ENCODE peak calls at places on chromosomes 11 and 22, in five cellular contexts. F is H1, J is neuronal stem cell, Q is IMR-90, X is mesenchymal stem cell. S is an unnamed sample.

GRCh38 chr11:122656073-122656630 is 630 bp downstream of the UBASH3B start:
- DNase-seq in J (peak; percentile 59), X (peak; percentile 76), Q (peak; percentile 66), F (no peak), S (peak; percentile 63)

GRCh38 chr11:135033545-135033944 is 621.5 kb upstream of the B3GAT1 start:
- DNase-seq in X (no peak), Q (no peak), J (peak; percentile 47), F (peak; percentile 54), S (no peak)

GRCh38 chr11:10514713-10515112 is 26.3 kb downstream of the RNF141 start:
- DNase-seq in X (peak; percentile 37), F (no peak), J (no peak), Q (peak; percentile 14), S (no peak)

GRCh38 chr11:119803139-119803538 is 74.1 kb upstream of the NECTIN1 start:
- DNase-seq in X (no peak), J (no peak), F (no peak), Q (no peak), S (no peak)

GRCh38 chr11:72426758-72427157 is 7.6 kb downstream of the CLPB start:
- DNase-seq in X (no peak), J (no peak), Q (no peak), F (no peak), S (no peak)

GRCh38 chr11:14370496-14370895 is 11.5 kb upstream of the RRAS2 start:
- DNase-seq in F (no peak), X (no peak), Q (no peak), J (no peak), S (no peak)

GRCh38 chr11:76246271-76246933 is 40.1 kb upstream of the WNT11 start:
- DNase-seq in X (no peak), F (no peak), Q (no peak), J (no peak), S (no peak)

GRCh38 chr11:57224537-57224936 is 12.5 kb downstream of the APLNR start:
- DNase-seq in Q (peak; percentile 53), F (no peak), J (no peak), X (no peak), S (no peak)

GRCh38 chr11:33157103-33158027 is 3.9 kb downstream of the CSTF3 start:
- DNase-seq in X (no peak), J (no peak), F (no peak), Q (no peak), S (no peak)

GRCh38 chr11:61384271-61385242 is 7.8 kb upstream of the TMEM216 start:
- DNase-seq in F (no peak), J (no peak), X (peak; percentile 30), Q (peak; percentile 42), S (peak; percentile 95)

GRCh38 chr11:28153586-28153985 is 45.4 kb downstream of the METTL15 start:
- DNase-seq in Q (peak; percentile 25), J (no peak), X (no peak), F (no peak), S (peak; percentile 62)

GRCh38 chr11:34239465-34240149 is 118.2 kb downstream of the ABTB2 start:
- DNase-seq in X (no peak), J (no peak), F (no peak), Q (no peak), S (no peak)
- H3K4me2 ChIP-seq in X (no peak overlapping the region), J (no peak overlapping the region), F (no peak overlapping the region), Q (no peak overlapping the region), S (no peak overlapping the region)

DNA sequence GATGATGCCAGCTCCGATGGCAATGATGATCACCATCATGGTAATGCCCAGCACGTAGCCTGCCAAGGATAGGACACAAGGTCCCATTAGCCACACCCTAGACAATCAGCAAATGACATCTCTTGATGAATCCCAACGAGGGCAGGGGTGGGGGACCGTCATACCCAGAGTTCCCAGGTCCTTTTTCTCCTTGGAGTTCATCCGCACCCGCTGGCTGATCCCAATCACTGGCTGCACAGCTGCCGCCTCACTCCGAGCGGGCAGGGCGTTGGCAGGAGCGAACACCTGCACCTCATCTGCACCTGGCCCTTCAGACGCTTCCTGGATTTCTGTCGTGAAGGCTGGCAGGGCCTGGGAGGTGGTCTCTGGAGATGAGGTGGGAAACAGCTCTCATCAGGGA is 3.0 kb downstream of the PIK3IP1 start:
- DNase-seq in F (no peak), J (no peak), Q (no peak), X (no peak), S (peak; percentile 45)
- H3K36me3 ChIP-seq in F (no peaks in the 10 kb centered on the region), J (peaks cover 3% of the 10 kb centered on the region), Q (peaks cover 27% of the 10 kb centered on the region), X (peaks cover 24% of the 10 kb centered on the region), S (no peaks in the 10 kb centered on the region)

GRCh38 chr22:19434829-19435580 is 2.7 kb downstream of the MRPL40 start:
- DNase-seq in Q (no peak), X (no peak), F (no peak), J (no peak), S (no peak)

GRCh38 chr22:19431641-19432091 is at the start of gene HIRA:
- DNase-seq in Q (peak; percentile 66), J (peak; percentile 86), F (no peak), X (peak; percentile 85), S (peak; percentile 84)

GRCh38 chr22:19430890-19431541 is 517 bp downstream of the HIRA start:
- DNase-seq in Q (peak; percentile 19), J (peak; percentile 39), X (peak; percentile 59), F (no peak), S (peak; percentile 27)

GRCh38 chr22:19429950-19430889 is 1.3 kb downstream of the HIRA start:
- DNase-seq in J (no peak), F (no peak), Q (peak; percentile 78), X (peak; percentile 73), S (no peak)

DNA sequence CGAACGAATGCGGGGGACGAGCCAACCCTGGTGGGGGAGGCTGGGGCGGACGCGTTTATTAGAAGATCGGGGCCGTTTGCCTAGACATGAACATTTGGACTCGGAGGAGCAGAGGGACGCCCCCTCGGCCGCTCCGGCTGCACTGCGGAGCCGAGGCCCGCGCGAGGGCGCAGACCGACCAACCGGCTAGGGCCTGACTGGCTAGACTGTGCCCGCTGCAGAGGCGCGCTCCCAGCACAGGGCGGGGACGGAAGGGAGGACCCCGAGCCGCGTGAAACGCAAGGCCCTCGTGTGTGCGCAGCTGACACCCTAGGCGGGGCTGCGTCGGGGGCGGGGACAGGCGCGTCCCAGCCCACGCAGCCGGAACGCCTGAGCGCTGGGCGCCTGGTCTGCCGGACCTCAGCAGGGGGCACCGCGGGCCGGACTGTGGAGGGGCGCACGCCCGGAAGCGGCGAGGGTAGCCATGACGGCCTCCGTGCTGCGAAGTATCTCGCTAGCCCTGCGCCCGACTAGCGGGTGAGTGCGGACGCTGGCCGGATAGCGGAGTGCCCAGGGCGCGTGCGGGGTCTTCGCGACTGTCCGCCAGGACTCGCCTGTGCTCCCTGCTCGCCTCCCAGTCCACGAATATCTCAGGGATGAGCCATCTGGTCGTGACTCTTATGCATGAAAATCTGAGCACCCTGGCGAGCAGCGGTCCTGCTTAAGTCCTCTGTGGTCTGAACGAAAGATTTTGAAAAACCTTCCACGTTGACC is at the start of gene MRPL40:
- DNase-seq in F (no peak), X (peak; percentile 94), Q (peak; percentile 93), J (peak; percentile 81), S (peak; percentile 94)
- H3K14ac ChIP-seq in F (no peak within 1 kb of the TSS), X (peak within 1 kb of the TSS; percentile 58), Q (peak within 1 kb of the TSS; percentile 99), J (peak within 1 kb of the TSS; percentile 39), S (peak within 1 kb of the TSS; percentile 93)

GRCh38 chr11:47565340-47566165 is at the start of gene PTPMT1:
- DNase-seq in X (peak; percentile 74), J (no peak), F (no peak), Q (peak; percentile 61), S (peak; percentile 70)

GRCh38 chr11:47560431-47560830 is 5.0 kb upstream of the PTPMT1 start:
- DNase-seq in J (no peak), X (no peak), F (no peak), Q (peak; percentile 44), S (no peak)

GRCh38 chr11:47569646-47570045 is 4.2 kb downstream of the PTPMT1 start:
- DNase-seq in Q (no peak), F (no peak), J (no peak), X (no peak), S (no peak)

GRCh38 chr11:47566166-47566546 is 757 bp downstream of the PTPMT1 start:
- DNase-seq in F (no peak), X (peak; percentile 25), Q (no peak), J (no peak), S (peak; percentile 55)

DNA sequence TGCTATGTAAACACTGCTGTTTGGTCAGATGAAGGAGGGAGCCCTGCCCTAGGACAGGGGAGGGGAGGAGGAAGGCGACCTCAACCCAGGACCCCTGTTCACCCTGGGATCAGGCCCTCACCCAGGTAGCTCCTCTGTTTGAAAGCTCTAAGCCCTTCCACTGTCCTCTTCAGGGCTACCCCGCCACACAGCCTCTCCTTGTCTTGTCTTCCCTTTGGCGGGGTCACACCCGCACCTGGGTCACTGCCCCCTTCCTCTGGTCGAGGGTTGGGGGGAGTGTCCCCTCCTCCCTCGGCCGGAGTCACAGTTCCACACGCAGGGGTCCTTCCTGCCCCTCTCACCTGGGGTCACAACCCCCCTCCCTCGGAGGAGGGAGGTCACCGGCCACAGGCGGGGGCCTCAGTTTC is 463 bp upstream of the PTPMT1 start:
- DNase-seq in Q (no peak), F (no peak), X (no peak), J (no peak), S (no peak)
- H3K4me2 ChIP-seq in Q (peak overlapping the region; percentile 90), F (peak overlapping the region; percentile 77), X (peak overlapping the region; percentile 90), J (peak overlapping the region; percentile 73), S (peak overlapping the region; percentile 90)

GRCh38 chr11:47164321-47164720 is 12.4 kb downstream of the ARFGAP2 start:
- DNase-seq in J (no peak), X (no peak), F (no peak), Q (no peak), S (no peak)

GRCh38 chr11:47163198-47163597 is 13.5 kb downstream of the ARFGAP2 start:
- DNase-seq in F (no peak), X (no peak), J (no peak), Q (no peak), S (no peak)

GRCh38 chr11:47165294-47165840 is 11.3 kb downstream of the ARFGAP2 start:
- DNase-seq in X (no peak), Q (no peak), J (no peak), F (no peak), S (no peak)

GRCh38 chr11:47162426-47162825 is 14.3 kb downstream of the ARFGAP2 start:
- DNase-seq in J (no peak), F (no peak), Q (no peak), X (no peak), S (no peak)

DNA sequence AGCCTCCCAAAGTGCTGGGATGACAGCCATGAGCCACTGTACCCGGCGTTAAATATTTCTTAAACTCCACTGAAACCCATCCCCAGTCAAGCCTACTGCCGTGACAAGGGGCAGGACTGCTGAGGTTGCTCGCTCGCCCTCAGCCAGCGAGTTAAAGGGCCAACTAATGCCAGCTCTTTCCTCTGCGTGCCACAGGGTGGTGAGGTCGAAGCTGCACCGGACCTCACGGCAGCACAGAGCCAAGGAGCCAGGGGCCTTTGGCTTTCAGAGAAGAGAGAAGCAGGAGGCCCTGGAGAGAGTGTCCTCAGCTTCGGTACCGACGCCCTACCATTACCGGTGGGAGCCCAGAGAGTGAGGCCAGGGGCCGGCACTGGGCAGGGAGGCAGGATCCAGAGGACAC is 12.8 kb downstream of the ARFGAP2 start:
- DNase-seq in J (no peak), X (no peak), F (no peak), Q (no peak), S (no peak)
- H3K36me3 ChIP-seq in J (peaks cover 72% of the 10 kb centered on the region), X (peaks cover 78% of the 10 kb centered on the region), F (peaks cover 38% of the 10 kb centered on the region), Q (peaks cover 46% of the 10 kb centered on the region), S (peaks cover 60% of the 10 kb centered on the region)

DNA sequence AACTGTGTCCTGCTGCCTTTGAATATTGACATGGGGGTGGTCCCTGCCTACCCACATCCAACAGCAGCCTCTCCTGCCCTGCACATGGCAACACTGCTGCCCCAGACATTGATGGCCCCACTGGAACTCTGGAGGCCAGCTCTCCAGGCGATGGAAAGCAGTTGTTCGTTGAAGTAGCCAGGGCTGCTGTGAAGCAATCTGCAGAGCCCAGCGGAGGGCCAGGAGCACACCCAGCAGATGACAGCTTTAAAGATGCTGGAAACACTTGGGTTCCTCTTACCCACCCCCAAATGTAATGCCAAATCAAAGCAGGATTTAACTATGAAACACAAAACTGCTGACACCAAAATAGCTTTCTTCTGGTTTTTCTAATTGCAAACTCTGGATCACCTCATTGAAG is 165.6 kb upstream of the NAV2 start:
- DNase-seq in Q (no peak), X (no peak), F (no peak), J (no peak), S (no peak)
- H3K14ac ChIP-seq in Q (no peak overlapping the region), X (no peak overlapping the region), F (no peak overlapping the region), J (no peak overlapping the region), S (no peak overlapping the region)

S was measured in trophoblast cell.